ENCODE peak calls at places on chromosomes 3 and 15, in seven cellular contexts. T is tibial artery, G is BE2C, A is fibroblast of mammary gland, R is lower lobe of right lung, V is endothelial cell, M is lung. S is an unnamed sample.
A peak's percentile ranks its signal among the peaks of the same experiment; 100 is the strongest.

GRCh38 chr15:42845581-42845980 is 75.0 kb downstream of the TTBK2 start:
- DNase-seq in V (no peak), R (no peak), G (no peak), T (no peak), M (no peak), A (no peak), S (no peak)

GRCh38 chr3:127050733-127051132 is 67.8 kb downstream of the PLXNA1 start:
- DNase-seq in G (peak; percentile 5), M (no peak), T (peak; percentile 57), A (no peak), V (no peak), R (peak; percentile 41), S (no peak)

GRCh38 chr3:161395115-161395514 is 23.8 kb upstream of the SPTSSB start:
- DNase-seq in G (no peak), M (no peak), A (no peak), T (no peak), R (no peak), V (no peak), S (no peak)

GRCh38 chr3:110430146-110430545 is 641.5 kb upstream of the NECTIN3 start:
- DNase-seq in V (no peak), A (no peak), G (no peak), R (no peak), M (no peak), T (no peak), S (no peak)

GRCh38 chr3:175651716-175652115 is 792.6 kb downstream of the NAALADL2 start:
- DNase-seq in V (no peak), R (no peak), A (no peak), T (no peak), M (no peak), G (no peak), S (no peak)

GRCh38 chr3:10518506-10519150 is 13.2 kb upstream of the ATP2B2 start:
- DNase-seq in T (no peak), A (no peak), R (no peak), V (no peak), M (no peak), G (no peak), S (no peak)

GRCh38 chr3:70546679-70547078 is 234.2 kb upstream of the MDFIC2 start:
- DNase-seq in G (no peak), M (no peak), T (no peak), R (no peak), V (no peak), A (no peak), S (no peak)

GRCh38 chr3:187942658-187943241 is 197.5 kb upstream of the BCL6 start:
- DNase-seq in V (no peak), A (no peak), T (no peak), M (no peak), R (no peak), G (no peak), S (no peak)

GRCh38 chr3:157859541-157859940 is 246.7 kb downstream of the SHOX2 start:
- DNase-seq in A (no peak), V (no peak), R (no peak), G (no peak), T (no peak), M (no peak), S (no peak)

GRCh38 chr15:75114796-75115195 is 86.9 kb upstream of the C15orf39 start:
- DNase-seq in T (no peak), M (no peak), G (no peak), A (no peak), R (no peak), V (no peak), S (no peak)

GRCh38 chr3:94875149-94875548 is 812.3 kb downstream of the NSUN3 start:
- DNase-seq in M (no peak), G (peak; percentile 35), A (no peak), R (no peak), T (no peak), V (no peak), S (no peak)

GRCh38 chr15:68616397-68616796 is 37.6 kb downstream of the CORO2B start:
- DNase-seq in A (no peak), R (no peak), T (no peak), M (no peak), G (peak; percentile 67), V (no peak), S (no peak)

GRCh38 chr3:24154003-24154695 is 209.1 kb downstream of the NR1D2 start:
- DNase-seq in G (no peak), M (no peak), T (no peak), A (no peak), V (no peak), R (no peak), S (no peak)

GRCh38 chr15:90106522-90107117 is 4.4 kb upstream of the IDH2 start:
- DNase-seq in R (no peak), T (no peak), V (no peak), G (peak; percentile 82), A (peak; percentile 39), M (no peak), S (peak; percentile 34)

GRCh38 chr3:90007786-90008499 is 900.5 kb downstream of the EPHA3 start:
- DNase-seq in R (no peak), A (peak; percentile 63), V (no peak), G (no peak), M (no peak), T (peak; percentile 66), S (no peak)

GRCh38 chr3:29195055-29195454 is 85.8 kb upstream of the RBMS3 start:
- DNase-seq in A (no peak), G (no peak), M (no peak), T (no peak), V (no peak), R (no peak), S (no peak)

GRCh38 chr3:150005243-150006102 is 34.8 kb upstream of the PFN2 start:
- DNase-seq in R (no peak), A (peak; percentile 84), T (no peak), G (no peak), V (no peak), M (no peak), S (no peak)

DNA sequence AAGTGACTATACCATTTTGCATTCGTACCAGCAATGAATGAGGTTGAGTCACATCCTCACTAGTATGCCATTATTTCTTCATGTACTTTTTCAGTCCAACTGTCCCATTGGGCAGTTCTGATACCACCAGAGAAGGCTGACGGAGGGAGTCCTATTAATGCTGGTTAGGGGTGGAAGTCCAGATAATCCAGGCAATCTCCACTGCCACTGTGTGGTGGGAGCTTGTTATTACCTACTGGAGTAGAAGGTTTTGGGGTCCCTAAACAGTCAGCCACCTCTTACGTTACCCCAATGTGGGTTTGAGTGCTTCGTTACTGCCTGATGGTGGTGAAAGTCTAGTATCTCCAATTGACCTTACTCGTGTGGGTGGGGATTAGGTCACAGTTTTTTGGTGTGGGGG is 210.8 kb downstream of the DOCK3 start:
- DNase-seq in A (no peak), R (no peak), V (no peak), G (peak; percentile 4), M (no peak), T (no peak), S (no peak)
- TF ChIP-seq CTCF in A (no peak), R (no peak), V (no peak), G (no peak), M (no peak), T (peak; percentile 21), S (peak; percentile 36)

GRCh38 chr15:45795487-45796069 is 160.7 kb downstream of the SQOR start:
- DNase-seq in T (no peak), A (peak; percentile 37), R (no peak), V (peak; percentile 30), M (peak; percentile 38), G (peak; percentile 38), S (peak; percentile 35)

GRCh38 chr15:45790325-45790943 is 155.6 kb downstream of the SQOR start:
- DNase-seq in T (no peak), V (peak; percentile 10), G (peak; percentile 49), A (peak; percentile 26), M (no peak), R (no peak), S (peak; percentile 30)

GRCh38 chr15:45794768-45795486 is 160.1 kb downstream of the SQOR start:
- DNase-seq in T (no peak), A (no peak), R (no peak), M (no peak), V (no peak), G (no peak), S (no peak)

GRCh38 chr15:45796433-45796832 is 161.6 kb downstream of the SQOR start:
- DNase-seq in A (no peak), M (no peak), G (no peak), R (no peak), T (no peak), V (no peak), S (no peak)

DNA sequence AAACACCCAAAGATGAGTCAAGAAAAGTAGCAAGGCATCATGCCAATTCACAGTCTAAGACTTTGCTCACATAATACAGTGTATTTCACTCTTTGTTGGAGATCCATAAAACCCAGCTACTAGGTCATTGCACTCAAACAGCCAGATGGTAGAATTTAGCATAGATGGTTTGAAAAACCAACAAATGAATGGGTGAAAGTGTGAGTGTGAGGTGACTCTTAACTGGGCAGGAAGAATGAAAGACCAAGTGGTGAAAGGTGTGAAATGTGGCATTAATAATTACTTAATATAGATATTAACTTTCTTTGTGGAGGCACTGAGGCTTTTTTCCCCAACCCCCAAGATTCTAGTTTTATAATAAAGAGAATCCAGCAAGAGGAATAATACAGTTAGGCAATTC is 159.5 kb downstream of the SQOR start:
- DNase-seq in A (no peak), T (no peak), G (no peak), R (no peak), M (no peak), V (no peak), S (no peak)
- TF ChIP-seq CTCF in A (no peak), T (no peak), G (no peak), R (no peak), M (no peak), V (no peak), S (no peak)

GRCh38 chr3:194036842-194037241 is 99.1 kb upstream of the HES1 start:
- DNase-seq in G (no peak), T (no peak), R (no peak), A (no peak), V (no peak), M (no peak), S (no peak)
- TF ChIP-seq CTCF in G (no peak), T (no peak), R (no peak), A (no peak), V (no peak), M (no peak), S (no peak)

GRCh38 chr3:107578523-107578922 is 55.8 kb downstream of the BBX start:
- DNase-seq in R (no peak), V (peak; percentile 34), T (no peak), A (no peak), G (no peak), M (no peak), S (no peak)

GRCh38 chr3:107578091-107578490 is 55.3 kb downstream of the BBX start:
- DNase-seq in A (no peak), M (no peak), R (no peak), T (no peak), V (no peak), G (no peak), S (no peak)

GRCh38 chr3:107579372-107579771 is 56.6 kb downstream of the BBX start:
- DNase-seq in T (no peak), A (no peak), R (no peak), G (no peak), V (no peak), M (no peak), S (no peak)

DNA sequence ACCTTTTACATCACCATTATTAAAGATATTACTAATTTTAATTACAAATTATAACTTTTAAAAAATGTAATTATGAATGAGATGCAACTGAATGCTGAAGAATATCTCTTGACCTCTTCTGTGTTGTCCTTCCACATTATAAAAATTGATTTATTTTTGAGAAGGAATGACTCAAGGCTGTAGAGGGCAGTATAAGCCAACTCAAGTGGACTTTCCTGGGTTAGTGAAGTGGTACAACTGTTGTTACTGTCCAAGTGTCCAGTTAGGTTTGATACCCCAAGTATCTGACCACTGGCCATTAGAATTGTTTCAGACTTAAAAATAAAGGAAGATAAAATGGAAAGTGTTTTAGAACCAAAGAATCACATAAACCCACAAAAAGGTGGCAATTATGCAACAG is 51.9 kb downstream of the BBX start:
- DNase-seq in G (no peak), T (no peak), V (peak; percentile 31), M (no peak), A (peak; percentile 65), R (no peak), S (no peak)
- TF ChIP-seq CTCF in G (peak; percentile 80), T (peak; percentile 38), V (peak; percentile 32), M (peak; percentile 29), A (peak; percentile 65), R (peak; percentile 57), S (peak; percentile 55)